ENCODE peak calls at places on chromosome 19, in nine cellular contexts. S is fibroblast of mammary gland, Y is lower leg skin, U is psoas muscle, R is left ventricle myocardium inferior, M is endodermal cell, T is heart left ventricle, C is fibroblast of the aortic adventitia, L is K562. Z is an unnamed sample.

GRCh38 chr19:35000647-35001501 is 751 bp downstream of the GRAMD1A start:
- DNase-seq in L (peak; percentile 45), S (peak; percentile 40), C (peak; percentile 41), U (no peak), R (no peak), T (no peak), M (peak; percentile 71), Y (no peak), Z (peak; percentile 62)

GRCh38 chr19:34363094-34363493 is 1.9 kb upstream of the GPI start:
- DNase-seq in L (peak; percentile 70), M (peak; percentile 68), R (no peak), Y (no peak), S (no peak), C (no peak), U (no peak), T (no peak), Z (no peak)

GRCh38 chr19:35099897-35100275 is 15.7 kb upstream of the FXYD3 start:
- DNase-seq in M (no peak), Y (no peak), L (no peak), S (no peak), T (no peak), C (no peak), R (no peak), U (no peak), Z (no peak)

GRCh38 chr19:41403181-41403970 is 5.8 kb downstream of the BCKDHA start:
- DNase-seq in M (no peak), R (no peak), C (no peak), U (no peak), S (no peak), L (no peak), T (no peak), Y (no peak), Z (no peak)

GRCh38 chr19:5191091-5191490 is 149.5 kb downstream of the PTPRS start:
- DNase-seq in C (no peak), T (no peak), R (no peak), M (no peak), L (no peak), Y (no peak), S (no peak), U (no peak), Z (no peak)

GRCh38 chr19:50728084-50728737 is 5.0 kb downstream of the CLEC11A start:
- DNase-seq in M (peak; percentile 99), U (peak; percentile 74), T (peak; percentile 88), R (peak; percentile 76), C (peak; percentile 60), S (peak; percentile 84), Y (peak; percentile 72), L (peak; percentile 96), Z (peak; percentile 83)

GRCh38 chr19:32407004-32407992 is 1.7 kb downstream of the DPY19L3 start:
- DNase-seq in C (peak; percentile 40), M (peak; percentile 53), Y (no peak), L (peak; percentile 72), U (peak; percentile 37), T (no peak), R (no peak), S (peak; percentile 89), Z (peak; percentile 65)

GRCh38 chr19:50796128-50796633 is 6.0 kb downstream of the ACP4 start:
- DNase-seq in U (no peak), L (peak; percentile 54), S (no peak), M (peak; percentile 70), C (no peak), T (no peak), R (no peak), Y (no peak), Z (no peak)

DNA sequence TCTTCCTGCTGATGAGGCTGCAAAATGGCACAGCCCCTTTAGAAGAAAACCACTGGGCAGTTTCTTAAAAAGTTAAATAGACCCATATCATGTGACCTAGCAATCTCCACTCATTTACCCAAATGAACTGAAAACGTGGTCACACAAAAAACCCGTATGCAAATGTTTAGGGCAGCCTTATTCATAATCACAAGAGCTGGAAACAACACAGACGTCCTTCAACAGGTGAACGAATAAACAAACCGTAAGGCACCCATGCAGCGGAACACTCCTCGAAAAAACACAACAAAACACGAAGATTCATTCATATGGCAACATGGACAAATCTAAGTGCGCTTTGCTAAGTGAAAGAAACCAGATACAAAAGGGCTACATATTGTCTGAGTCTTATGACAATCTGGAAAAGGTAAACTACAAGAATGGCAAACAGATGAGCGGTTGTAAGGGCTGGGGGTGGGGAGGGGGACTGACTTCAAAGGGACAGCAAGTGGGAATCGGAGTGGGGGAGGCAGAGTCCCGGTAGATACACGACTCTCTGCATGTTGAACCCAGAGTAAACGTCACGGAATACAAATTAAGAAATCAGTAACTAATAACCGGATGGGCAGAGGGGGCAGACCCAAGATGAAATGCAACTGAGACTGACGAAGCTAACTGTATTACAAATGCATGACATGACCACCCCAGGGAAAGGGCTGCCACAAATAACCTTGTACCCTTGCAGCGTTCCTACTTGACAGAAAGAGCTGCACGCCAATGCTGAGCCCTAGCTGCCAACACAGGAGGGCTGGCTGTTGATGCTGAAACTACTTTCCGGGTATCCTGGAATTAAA is 33.4 kb downstream of the MLLT1 start:
- DNase-seq in Y (no peak), S (no peak), M (no peak), C (no peak), R (no peak), U (no peak), T (no peak), L (no peak), Z (peak; percentile 20)
- H3K4me3 ChIP-seq in Y (no peak overlapping the region), S (no peak overlapping the region), M (no peak overlapping the region), C (no peak overlapping the region), R (no peak overlapping the region), U (no peak overlapping the region), T (no peak overlapping the region), L (no peak overlapping the region), Z (no peak overlapping the region)

GRCh38 chr19:3405261-3405653 is 38.9 kb downstream of the NFIC start:
- DNase-seq in U (no peak), M (no peak), S (no peak), T (no peak), Y (no peak), R (no peak), L (no peak), C (no peak), Z (no peak)

GRCh38 chr19:3406571-3407111 is 40.3 kb downstream of the NFIC start:
- DNase-seq in T (no peak), Y (no peak), R (no peak), C (no peak), U (no peak), S (no peak), M (no peak), L (no peak), Z (no peak)

GRCh38 chr19:3403489-3404323 is 37.3 kb downstream of the NFIC start:
- DNase-seq in R (peak; percentile 93), Y (peak; percentile 81), C (peak; percentile 98), M (peak; percentile 70), L (peak; percentile 53), U (peak; percentile 93), T (peak; percentile 91), S (peak; percentile 96), Z (peak; percentile 90)

GRCh38 chr19:3402631-3403443 is 36.5 kb downstream of the NFIC start:
- DNase-seq in R (no peak), U (no peak), T (no peak), C (no peak), S (no peak), L (no peak), Y (no peak), M (no peak), Z (no peak)

DNA sequence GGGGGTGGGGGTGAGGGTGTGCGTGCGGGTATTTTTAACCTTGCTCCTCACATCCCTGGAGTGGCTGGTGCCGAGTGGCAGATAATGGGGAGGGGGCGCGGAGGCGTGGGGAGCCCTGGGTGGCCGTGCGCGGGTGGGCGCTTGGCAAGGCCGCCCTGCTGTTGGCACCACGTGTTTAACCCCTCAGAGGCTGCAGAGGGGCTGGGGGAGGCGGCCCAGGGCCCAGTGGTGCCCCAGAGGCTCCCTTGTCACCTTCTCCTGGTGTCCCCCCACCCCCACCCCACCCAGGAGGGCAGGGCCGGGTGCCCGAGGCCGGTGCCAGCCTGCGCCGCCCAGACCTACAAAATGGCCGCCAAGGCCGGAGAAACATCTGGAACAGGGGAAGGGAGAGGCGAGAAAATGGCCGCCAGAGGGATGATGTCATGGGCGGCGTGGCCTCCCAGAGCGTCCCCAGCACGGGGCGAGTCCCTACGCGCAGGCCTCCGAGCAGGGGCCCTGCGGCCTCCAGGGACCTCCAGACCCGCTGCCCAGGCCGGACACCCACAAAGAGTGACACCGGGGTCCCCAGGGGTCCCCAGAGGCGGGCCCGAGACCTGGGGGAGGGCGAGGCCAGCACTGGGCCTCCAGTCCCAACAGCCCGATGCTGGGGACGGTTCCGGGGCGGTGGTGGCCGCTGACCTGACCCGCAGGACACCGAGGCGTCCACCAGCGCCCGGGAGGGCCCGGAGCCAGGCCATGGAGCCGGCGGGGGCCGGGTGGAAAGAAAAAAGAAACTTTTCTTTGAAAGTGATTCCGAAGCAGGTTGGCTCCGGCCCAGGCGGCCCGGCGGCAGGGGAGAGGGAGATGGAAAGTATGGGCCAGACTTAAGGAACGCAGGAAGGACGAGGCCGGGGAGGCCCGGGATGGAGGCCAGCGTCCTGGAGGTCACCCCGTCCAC is 38.2 kb downstream of the NFIC start:
- DNase-seq in S (peak; percentile 92), L (no peak), U (peak; percentile 90), Y (peak; percentile 79), R (peak; percentile 89), T (peak; percentile 92), C (peak; percentile 93), M (peak; percentile 60), Z (peak; percentile 86)
- H3K4me3 ChIP-seq in S (peak overlapping the region; percentile 9), L (no peak overlapping the region), U (peak overlapping the region; percentile 68), Y (no peak overlapping the region), R (peak overlapping the region; percentile 67), T (peak overlapping the region; percentile 45), C (peak overlapping the region; percentile 51), M (no peak overlapping the region), Z (peak overlapping the region; percentile 45)

DNA sequence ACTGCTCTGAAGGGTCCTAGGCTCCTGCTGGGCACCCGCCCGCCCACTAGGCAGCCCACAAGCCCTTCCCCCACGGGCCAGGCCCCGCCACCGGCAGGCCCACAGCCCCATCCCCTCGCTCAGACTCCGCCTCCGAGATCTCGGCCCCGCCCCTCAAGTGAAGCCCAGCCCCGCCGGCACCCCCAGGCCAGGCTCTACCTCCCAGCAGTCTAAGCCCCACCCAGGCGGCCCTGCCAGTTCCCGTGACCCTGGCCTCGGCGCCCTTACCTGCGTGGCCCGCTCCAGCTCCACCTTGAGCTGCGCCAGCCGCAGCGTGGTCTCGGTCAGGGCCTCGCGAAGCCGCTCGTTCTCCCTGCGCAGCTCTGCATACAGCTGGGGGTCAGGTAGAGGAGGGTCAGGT is 16.3 kb downstream of the EPS8L1 start:
- DNase-seq in T (peak; percentile 60), S (no peak), M (peak; percentile 97), L (peak; percentile 67), C (no peak), R (no peak), U (peak; percentile 13), Y (no peak), Z (no peak)
- H3K4me3 ChIP-seq in T (no peak overlapping the region), S (no peak overlapping the region), M (no peak overlapping the region), L (no peak overlapping the region), C (no peak overlapping the region), R (no peak overlapping the region), U (no peak overlapping the region), Y (no peak overlapping the region), Z (no peak overlapping the region)

GRCh38 chr19:19055701-19056100 is 8.1 kb upstream of the SLC25A42 start:
- DNase-seq in C (no peak), U (no peak), Y (no peak), L (no peak), T (no peak), R (no peak), S (no peak), M (no peak), Z (no peak)

GRCh38 chr19:19051478-19052213 is 12.1 kb upstream of the SLC25A42 start:
- DNase-seq in L (peak; percentile 37), C (no peak), U (no peak), Y (no peak), R (no peak), S (no peak), T (no peak), M (no peak), Z (no peak)

GRCh38 chr19:19054315-19054938 is 9.4 kb upstream of the SLC25A42 start:
- DNase-seq in T (no peak), S (no peak), Y (no peak), C (no peak), L (no peak), U (no peak), M (no peak), R (no peak), Z (no peak)

GRCh38 chr19:19054939-19055440 is 8.8 kb upstream of the SLC25A42 start:
- DNase-seq in T (peak; percentile 52), S (no peak), Y (no peak), C (no peak), M (no peak), U (no peak), R (no peak), L (no peak), Z (no peak)

DNA sequence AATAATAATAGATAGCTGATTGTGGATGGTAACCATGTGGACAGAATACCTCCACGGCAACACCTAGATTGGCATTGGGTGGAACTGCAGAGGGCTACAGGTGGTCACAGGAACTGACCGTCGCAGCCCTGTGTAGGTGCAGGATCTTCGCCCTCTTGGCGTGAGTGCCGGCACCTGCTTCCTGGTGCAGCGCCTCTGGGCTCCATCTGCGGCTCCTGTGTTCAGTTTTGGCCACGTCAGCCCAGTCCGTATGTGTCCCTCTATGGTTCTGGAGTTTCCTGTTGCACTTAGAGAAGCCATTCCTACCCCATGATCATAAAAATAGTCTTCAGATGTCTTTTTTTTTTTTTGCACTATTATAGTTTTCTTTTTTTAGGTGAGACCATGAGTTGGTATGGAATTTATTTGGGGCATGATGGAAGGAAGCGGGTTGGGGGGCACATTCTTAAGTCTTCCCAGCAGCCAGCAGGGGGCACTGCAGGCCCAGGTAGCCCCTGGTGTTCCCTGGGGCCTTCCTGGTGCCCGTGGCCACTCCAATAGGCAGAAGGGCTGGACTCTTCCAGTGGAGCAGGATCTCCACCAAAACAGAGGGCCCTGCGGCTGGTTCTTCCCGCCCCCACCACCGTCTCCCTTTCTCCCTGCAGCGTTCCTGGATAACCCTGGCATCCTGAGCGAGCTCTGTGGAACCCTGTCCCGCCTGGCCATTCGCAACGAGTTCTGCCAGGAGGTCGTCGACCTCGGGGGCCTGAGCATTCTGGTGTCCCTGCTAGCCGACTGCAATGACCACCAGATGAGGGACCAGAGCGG is 10.1 kb upstream of the SLC25A42 start:
- DNase-seq in R (peak; percentile 76), U (peak; percentile 78), C (peak; percentile 61), Y (no peak), M (peak; percentile 90), T (peak; percentile 84), S (peak; percentile 63), L (peak; percentile 79), Z (peak; percentile 76)
- H3K4me3 ChIP-seq in R (no peak overlapping the region), U (no peak overlapping the region), C (no peak overlapping the region), Y (no peak overlapping the region), M (no peak overlapping the region), T (no peak overlapping the region), S (no peak overlapping the region), L (no peak overlapping the region), Z (no peak overlapping the region)